ENCODE peak calls at places on chromosomes 13 and 19, in four cellular contexts. P is HepG2, N is A549, O is GM12878. B is an unnamed sample.

GRCh38 chr13:46962286-46962941 is 65.6 kb upstream of the HTR2A start:
- DNase-seq in N (no peak), O (no peak), P (no peak), B (peak; percentile 6)

GRCh38 chr13:44726777-44727176 is 150.6 kb upstream of the TSC22D1 start:
- DNase-seq in O (no peak), N (no peak), P (no peak), B (no peak)

GRCh38 chr19:43634877-43635560 is 4.6 kb downstream of the CADM4 start:
- DNase-seq in P (peak; percentile 69), O (no peak), N (no peak), B (no peak)

GRCh38 chr13:97068146-97068545 is 73.9 kb upstream of the OXGR1 start:
- DNase-seq in O (no peak), P (no peak), N (no peak), B (no peak)

GRCh38 chr13:98327326-98328314 is 150.6 kb upstream of the RNF113B start:
- DNase-seq in P (peak; percentile 88), N (no peak), O (no peak), B (no peak)

GRCh38 chr19:7869910-7870511 is 4.2 kb downstream of the PRR36 start:
- DNase-seq in N (peak; percentile 94), O (no peak), P (peak; percentile 87), B (peak; percentile 70)

GRCh38 chr13:99053636-99054233 is 75.9 kb upstream of the DOCK9 start:
- DNase-seq in P (no peak), N (no peak), O (no peak), B (peak; percentile 95)

GRCh38 chr13:111639994-111640393 is 319.6 kb downstream of the TEX29 start:
- DNase-seq in N (no peak), O (no peak), P (no peak), B (no peak)

GRCh38 chr19:29858000-29858596 is 46.3 kb downstream of the CCNE1 start:
- DNase-seq in O (no peak), N (peak; percentile 63), P (no peak), B (peak; percentile 77)

GRCh38 chr19:48539503-48540096 is 12.4 kb upstream of the SULT2B1 start:
- DNase-seq in N (peak; percentile 94), O (no peak), P (no peak), B (no peak)

GRCh38 chr19:39083983-39084731 is at the start of gene ACP7:
- DNase-seq in N (no peak), O (no peak), P (no peak), B (no peak)

GRCh38 chr13:98141938-98142426 is 912 bp upstream of the FARP1 start:
- DNase-seq in P (no peak), N (no peak), O (no peak), B (no peak)

GRCh38 chr19:48660854-48661731 is 11.7 kb downstream of the NTN5 start:
- DNase-seq in P (peak; percentile 66), O (peak; percentile 83), N (peak; percentile 96), B (peak; percentile 86)

GRCh38 chr19:41001243-41001971 is 10.3 kb downstream of the CYP2B6 start:
- DNase-seq in O (no peak), N (peak; percentile 45), P (no peak), B (peak; percentile 41)

GRCh38 chr13:46592410-46592809 is 39.4 kb downstream of the LRCH1 start:
- DNase-seq in P (no peak), N (no peak), O (no peak), B (no peak)

GRCh38 chr19:1360818-1361461 is 22.8 kb upstream of the NDUFS7 start:
- DNase-seq in N (no peak), O (no peak), P (no peak), B (no peak)

GRCh38 chr19:10670187-10670586 is 16.0 kb downstream of the ILF3 start:
- DNase-seq in P (no peak), O (no peak), N (no peak), B (no peak)

GRCh38 chr13:31545616-31546015 is 193.7 kb upstream of the RXFP2 start:
- DNase-seq in O (no peak), N (no peak), P (no peak), B (no peak)

GRCh38 chr19:44955500-44956439 is 590 bp downstream of the CLPTM1 start:
- DNase-seq in O (no peak), P (no peak), N (no peak), B (no peak)

GRCh38 chr13:45503658-45504057 is 38.9 kb downstream of the COG3 start:
- DNase-seq in N (no peak), O (no peak), P (no peak), B (no peak)

GRCh38 chr19:41131186-41131585 is 17.0 kb downstream of the CYP2F1 start:
- DNase-seq in N (no peak), P (no peak), O (no peak), B (no peak)

GRCh38 chr13:45238945-45239795 is 38.3 kb upstream of the KCTD4 start:
- DNase-seq in N (no peak), P (no peak), O (no peak), B (no peak)

GRCh38 chr13:76769238-76769859 is 116.9 kb downstream of the KCTD12 start:
- DNase-seq in O (no peak), P (no peak), N (no peak), B (no peak)

GRCh38 chr13:100392709-100393630 is 195.6 kb downstream of the GGACT start:
- DNase-seq in N (peak; percentile 94), O (peak; percentile 19), P (peak; percentile 91), B (peak; percentile 82)

GRCh38 chr13:36965767-36966166 is 33.4 kb downstream of the ALG5 start:
- DNase-seq in N (no peak), P (no peak), O (no peak), B (no peak)

GRCh38 chr19:19040417-19040816 is 7.0 kb downstream of the ARMC6 start:
- DNase-seq in P (peak; percentile 76), N (peak; percentile 69), O (no peak), B (no peak)

GRCh38 chr19:33241530-33242101 is 16.0 kb upstream of the SLC7A10 start:
- DNase-seq in O (no peak), N (peak; percentile 45), P (no peak), B (peak; percentile 60)

GRCh38 chr19:41586064-41586463 is 10.1 kb downstream of the CEACAM21 start:
- DNase-seq in P (no peak), O (no peak), N (no peak), B (no peak)

GRCh38 chr13:39322836-39323585 is 280.0 kb downstream of the LHFPL6 start:
- DNase-seq in P (no peak), O (no peak), N (no peak), B (no peak)

GRCh38 chr13:39326471-39326870 is 276.5 kb downstream of the LHFPL6 start:
- DNase-seq in P (no peak), N (no peak), O (no peak), B (no peak)

GRCh38 chr13:39317284-39317683 is 279.0 kb downstream of the NHLRC3 start:
- DNase-seq in O (no peak), N (no peak), P (no peak), B (no peak)

GRCh38 chr13:39324806-39325311 is 278.1 kb downstream of the LHFPL6 start:
- DNase-seq in O (no peak), P (no peak), N (no peak), B (no peak)

GRCh38 chr13:39321578-39321977 is 281.4 kb downstream of the LHFPL6 start:
- DNase-seq in N (no peak), O (no peak), P (no peak), B (no peak)
- TF ChIP-seq POLR2AphosphoS2 in N (no peak), O (no peak), P (no peak), B (no peak)

GRCh38 chr13:64078025-64078424 is 2662.4 kb upstream of the PCDH20 start:
- DNase-seq in P (peak; percentile 72), O (no peak), N (no peak), B (no peak)

GRCh38 chr13:64078480-64078936 is 2662.9 kb upstream of the PCDH20 start:
- DNase-seq in P (peak; percentile 1), O (no peak), N (no peak), B (no peak)

GRCh38 chr13:64073203-64073602 is 2657.6 kb upstream of the PCDH20 start:
- DNase-seq in P (peak; percentile 3), N (no peak), O (no peak), B (no peak)

GRCh38 chr13:64075543-64076271 is 2660.1 kb upstream of the PCDH20 start:
- DNase-seq in N (no peak), O (no peak), P (peak; percentile 88), B (peak; percentile 90)

DNA sequence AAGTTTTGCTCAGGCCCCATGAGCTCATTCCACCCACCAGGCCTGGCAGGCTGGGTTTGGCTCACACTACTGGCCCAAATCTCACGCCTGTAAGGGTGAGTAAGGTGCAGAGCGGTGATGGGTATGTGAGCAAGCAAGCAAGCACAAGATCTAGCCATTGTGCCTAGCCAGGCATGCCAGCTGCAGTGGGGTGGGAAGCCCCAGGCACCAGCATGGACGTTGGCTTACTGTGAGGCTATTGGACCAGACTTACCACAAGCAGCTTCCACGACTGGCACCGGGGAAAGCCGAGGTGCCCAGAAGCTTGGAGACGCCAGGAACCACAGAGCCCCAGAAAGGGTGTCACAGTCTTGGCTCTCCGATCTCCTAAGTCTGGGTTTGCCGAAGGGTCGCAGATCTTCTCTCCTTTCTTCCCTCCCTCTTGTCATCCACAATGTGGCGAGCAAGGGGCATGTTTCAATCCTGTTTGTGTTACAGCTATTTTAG is 2659.4 kb upstream of the PCDH20 start:
- DNase-seq in P (peak; percentile 7), N (no peak), O (no peak), B (no peak)
- TF ChIP-seq POLR2AphosphoS2 in P (no peak), N (no peak), O (no peak), B (no peak)

DNA sequence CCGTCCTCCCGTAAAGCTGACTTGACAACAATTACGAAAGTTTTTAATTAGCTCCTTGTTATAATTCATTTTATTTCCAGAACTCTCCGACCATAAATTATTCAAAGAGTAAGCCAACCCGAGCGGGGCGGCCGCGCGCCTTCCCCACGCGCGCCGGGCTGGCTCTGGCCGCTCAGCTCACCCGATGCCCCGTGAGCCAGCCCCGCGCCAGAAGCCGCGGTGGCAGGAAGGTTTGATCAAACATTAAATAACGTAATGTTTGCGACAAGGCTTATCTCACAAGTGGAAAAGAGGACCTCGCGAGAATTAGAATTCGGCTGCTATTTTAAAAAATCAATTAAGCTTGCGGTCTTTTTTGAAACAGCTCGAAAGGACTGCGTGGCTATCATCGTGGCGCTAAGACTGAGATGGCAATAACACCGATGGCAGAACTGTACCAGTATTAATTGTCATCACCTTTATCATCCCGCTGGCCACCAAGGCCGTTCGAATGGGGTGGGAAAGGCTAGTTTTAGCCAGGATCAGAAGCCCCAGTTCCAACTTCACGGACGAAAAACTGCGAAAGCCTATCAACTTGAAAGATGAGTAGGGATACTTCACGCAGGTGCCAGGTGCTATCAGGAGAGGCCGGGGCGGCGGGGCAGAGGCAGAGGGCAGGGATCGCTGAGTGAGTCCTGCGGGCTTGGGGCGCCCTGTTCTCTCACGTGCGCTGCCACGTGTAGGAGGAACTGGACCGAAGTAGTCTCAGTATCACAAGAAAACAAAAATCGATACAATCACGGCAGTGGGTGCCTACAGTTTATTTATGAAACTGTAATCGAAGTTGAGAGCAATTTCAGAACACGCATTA is 6.4 kb downstream of the POU4F1 start:
- DNase-seq in N (no peak), O (no peak), P (no peak), B (no peak)
- TF ChIP-seq POLR2AphosphoS2 in N (no peak), O (no peak), P (no peak), B (no peak)

GRCh38 chr13:84413016-84413415 is 530.7 kb upstream of the SLITRK1 start:
- DNase-seq in N (no peak), O (no peak), P (no peak), B (no peak)

GRCh38 chr13:84417426-84417825 is 535.2 kb upstream of the SLITRK1 start:
- DNase-seq in N (no peak), P (no peak), O (no peak), B (no peak)

DNA sequence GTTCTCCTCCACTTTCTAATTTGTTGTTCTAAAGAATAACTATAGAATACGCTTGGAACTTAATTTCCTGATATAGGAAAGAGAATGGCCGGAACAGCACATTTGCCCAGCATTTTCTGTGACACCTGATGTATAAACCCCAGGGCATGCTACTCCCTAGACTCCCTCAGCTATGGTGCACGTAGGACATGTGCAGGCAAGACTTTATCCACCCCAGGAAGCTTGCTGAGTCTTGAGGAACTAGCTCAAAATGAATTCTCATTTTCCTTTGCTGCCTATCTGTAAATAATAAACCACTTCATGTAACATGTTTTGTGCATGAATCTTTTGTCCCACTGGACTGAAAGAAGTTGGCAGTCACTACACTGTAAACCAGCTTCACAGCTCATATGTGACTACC is 535.8 kb upstream of the SLITRK1 start:
- DNase-seq in P (no peak), N (no peak), O (no peak), B (no peak)
- TF ChIP-seq POLR2AphosphoS2 in P (no peak), N (no peak), O (no peak), B (no peak)